ENCODE peak calls at places on chromosomes 4 and X, in five cellular contexts. H, U, S, V and F are unnamed samples.

GRCh38 chr4:665381-665750 is 8.7 kb downstream of the ATP5ME start:
- DNase-seq in H (no peak), U (no peak), S (no peak), V (no peak), F (no peak)

GRCh38 chr4:34771632-34772031 is 1472.7 kb downstream of the ARAP2 start:
- DNase-seq in H (no peak), U (no peak), S (no peak), V (no peak), F (no peak)

GRCh38 chr4:148563684-148564083 is 121.5 kb upstream of the NR3C2 start:
- DNase-seq in H (no peak), U (no peak), S (no peak), V (no peak), F (no peak)

GRCh38 chr4:101418055-101418454 is 70.7 kb upstream of the PPP3CA start:
- DNase-seq in H (peak; percentile 5), U (no peak), S (no peak), V (no peak), F (no peak)

GRCh38 chr4:10998826-10999225 is 314.3 kb upstream of the CLNK start:
- DNase-seq in H (no peak), U (no peak), S (no peak), V (no peak), F (no peak)

GRCh38 chr4:57063518-57063917 is 46.7 kb downstream of the IGFBP7 start:
- DNase-seq in H (no peak), U (no peak), S (no peak), V (no peak), F (no peak)

GRCh38 chr4:153010137-153010536 is 74.0 kb downstream of the FHDC1 start:
- DNase-seq in H (no peak), U (no peak), S (no peak), V (no peak), F (no peak)

GRCh38 chr4:17597517-17597916 is 16.9 kb upstream of the MED28 start:
- DNase-seq in H (peak; percentile 6), U (peak; percentile 23), S (no peak), V (no peak), F (peak; percentile 25)

GRCh38 chr4:13857800-13858199 is 230.3 kb upstream of the BOD1L1 start:
- DNase-seq in H (no peak), U (no peak), S (no peak), V (no peak), F (no peak)

GRCh38 chr4:77167173-77167572 is 10.2 kb downstream of the CCNG2 start:
- DNase-seq in H (no peak), U (no peak), S (no peak), V (no peak), F (no peak)

GRCh38 chr4:83964996-83965541 is 429.2 kb downstream of the GPAT3 start:
- DNase-seq in H (peak; percentile 57), U (no peak), S (peak; percentile 36), V (no peak), F (no peak)

GRCh38 chrX:95733426-95733825 is 951.2 kb upstream of the DIAPH2 start:
- DNase-seq in H (no peak), U (no peak), S (no peak), V (no peak), F (no peak)

GRCh38 chr4:185933078-185933581 is 121.1 kb upstream of the SORBS2 start:
- DNase-seq in H (peak; percentile 68), U (no peak), S (peak; percentile 79), V (peak; percentile 28), F (no peak)

GRCh38 chrX:136202889-136203288 is 48.3 kb downstream of the MAP7D3 start:
- DNase-seq in H (peak; percentile 90), U (no peak), S (peak; percentile 23), V (no peak), F (no peak)

GRCh38 chrX:151042852-151043251 is 59.7 kb downstream of the HMGB3 start:
- DNase-seq in H (no peak), U (no peak), S (no peak), V (no peak), F (no peak)

GRCh38 chr4:98574816-98575215 is 83.6 kb downstream of the TSPAN5 start:
- DNase-seq in H (no peak), U (no peak), S (no peak), V (no peak), F (no peak)

GRCh38 chr4:59247032-59247431 is 1953.1 kb upstream of the ADGRL3 start:
- DNase-seq in H (no peak), U (no peak), S (no peak), V (no peak), F (no peak)

GRCh38 chr4:26985836-26986235 is 125.2 kb downstream of the STIM2 start:
- DNase-seq in H (no peak), U (no peak), S (no peak), V (no peak), F (no peak)

GRCh38 chr4:165208741-165209388 is 1.5 kb downstream of the KLHL2 start:
- DNase-seq in H (no peak), U (no peak), S (no peak), V (no peak), F (no peak)

GRCh38 chrX:31268359-31268758 is 196.5 kb upstream of the FTHL17 start:
- DNase-seq in H (no peak), U (peak; percentile 8), S (no peak), V (no peak), F (no peak)

GRCh38 chr4:185318679-185319078 is 77.0 kb downstream of the LRP2BP start:
- DNase-seq in H (no peak), U (no peak), S (no peak), V (no peak), F (no peak)

GRCh38 chrX:152079768-152080167 is 58.6 kb downstream of the MAGEA10 start:
- DNase-seq in H (no peak), U (no peak), S (no peak), V (no peak), F (no peak)

GRCh38 chrX:25198891-25199290 is 183.1 kb upstream of the ARX start:
- DNase-seq in H (no peak), U (no peak), S (no peak), V (no peak), F (no peak)

GRCh38 chrX:41332988-41333743 is 796 bp upstream of the DDX3X start:
- DNase-seq in H (peak; percentile 76), U (peak; percentile 82), S (peak; percentile 82), V (peak; percentile 93), F (peak; percentile 62)

GRCh38 chr4:92952426-92952825 is 648.7 kb downstream of the GRID2 start:
- DNase-seq in H (no peak), U (no peak), S (no peak), V (no peak), F (no peak)

GRCh38 chr4:74287791-74288190 is 20.5 kb upstream of the EPGN start:
- DNase-seq in H (no peak), U (no peak), S (no peak), V (no peak), F (no peak)

GRCh38 chr4:98262431-98262830 is 1.2 kb downstream of the RAP1GDS1 start:
- DNase-seq in H (peak; percentile 13), U (no peak), S (no peak), V (no peak), F (no peak)

GRCh38 chr4:109803924-109804571 is 2.2 kb upstream of the CFI start:
- DNase-seq in H (peak; percentile 45), U (peak; percentile 23), S (peak; percentile 43), V (no peak), F (no peak)

GRCh38 chrX:154313147-154313546 is 17.6 kb downstream of the TKTL1 start:
- DNase-seq in H (no peak), U (no peak), S (no peak), V (peak; percentile 5), F (no peak)

GRCh38 chr4:2634014-2634413 is 97.6 kb downstream of the FAM193A start:
- DNase-seq in H (no peak), U (no peak), S (no peak), V (no peak), F (no peak)

GRCh38 chr4:4667643-4668081 is 125.8 kb upstream of the STX18 start:
- DNase-seq in H (peak; percentile 78), U (no peak), S (peak; percentile 29), V (no peak), F (no peak)

GRCh38 chrX:47311857-47312774 is 58.3 kb upstream of the ZNF157 start:
- DNase-seq in H (peak; percentile 71), U (peak; percentile 76), S (peak; percentile 71), V (peak; percentile 25), F (no peak)

GRCh38 chr4:83629945-83630684 is 94.2 kb downstream of the GPAT3 start:
- DNase-seq in H (peak; percentile 73), U (no peak), S (peak; percentile 37), V (peak; percentile 29), F (peak; percentile 41)